ENCODE peak calls at places on chromosome 3, in nine cellular contexts. W is heart left ventricle, N is GM06990, O is hepatocyte, S is psoas muscle, E is stomach, X is SK-N-SH, H is gastrocnemius medialis, K is lower lobe of right lung. P is an unnamed sample.
A peak's percentile ranks its signal among the peaks of the same experiment; 100 is the strongest.

GRCh38 chr3:195068481-195069080 is 202.4 kb downstream of the XXYLT1 start:
- DNase-seq in W (no peak), N (no peak), O (no peak), S (no peak), E (no peak), X (no peak), H (no peak), K (peak; percentile 10), P (no peak)

GRCh38 chr3:6753536-6753935 is 107.4 kb upstream of the GRM7 start:
- DNase-seq in W (no peak), N (no peak), O (no peak), S (no peak), E (no peak), X (no peak), H (no peak), K (no peak), P (no peak)

GRCh38 chr3:99951701-99952100 is 134.0 kb downstream of the CMSS1 start:
- DNase-seq in W (no peak), N (no peak), O (no peak), S (no peak), E (no peak), X (no peak), H (no peak), K (no peak), P (no peak)

GRCh38 chr3:197376735-197377555 is 78.5 kb upstream of the DLG1 start:
- DNase-seq in W (no peak), N (no peak), O (no peak), S (no peak), E (no peak), X (no peak), H (no peak), K (no peak), P (no peak)

GRCh38 chr3:42202239-42202865 is 63.6 kb downstream of the CCK start:
- DNase-seq in W (no peak), N (no peak), O (no peak), S (no peak), E (no peak), X (no peak), H (no peak), K (no peak), P (no peak)

GRCh38 chr3:94210256-94210655 is 147.4 kb downstream of the NSUN3 start:
- DNase-seq in W (no peak), N (no peak), O (no peak), S (no peak), E (no peak), X (no peak), H (no peak), K (no peak), P (no peak)

GRCh38 chr3:53051929-53052328 is 6.1 kb upstream of the SFMBT1 start:
- DNase-seq in W (no peak), N (no peak), O (no peak), S (no peak), E (peak; percentile 18), X (no peak), H (no peak), K (no peak), P (no peak)

GRCh38 chr3:143849854-143850549 is 1.7 kb upstream of the SLC9A9 start:
- DNase-seq in W (no peak), N (peak; percentile 52), O (peak; percentile 31), S (no peak), E (no peak), X (no peak), H (no peak), K (no peak), P (peak; percentile 95)

GRCh38 chr3:162354343-162354742 is 857.7 kb downstream of the OTOL1 start:
- DNase-seq in W (no peak), N (no peak), O (no peak), S (no peak), E (no peak), X (no peak), H (no peak), K (no peak), P (no peak)

GRCh38 chr3:106510206-106510605 is 641.4 kb upstream of the CBLB start:
- DNase-seq in W (no peak), N (no peak), O (no peak), S (peak; percentile 16), E (no peak), X (no peak), H (peak; percentile 61), K (no peak), P (no peak)

GRCh38 chr3:77281721-77282120 is 241.8 kb downstream of the ROBO2 start:
- DNase-seq in W (no peak), N (no peak), O (no peak), S (no peak), E (no peak), X (no peak), H (no peak), K (no peak), P (no peak)

GRCh38 chr3:23697416-23697815 is 108.3 kb upstream of the UBE2E1 start:
- DNase-seq in W (no peak), N (no peak), O (no peak), S (no peak), E (no peak), X (no peak), H (no peak), K (no peak), P (no peak)

GRCh38 chr3:115927210-115927609 is 303.9 kb downstream of the GAP43 start:
- DNase-seq in W (no peak), N (no peak), O (no peak), S (no peak), E (no peak), X (no peak), H (no peak), K (no peak), P (no peak)

GRCh38 chr3:12869025-12869695 is 27.8 kb upstream of the RPL32 start:
- DNase-seq in W (peak; percentile 61), N (peak; percentile 41), O (peak; percentile 76), S (peak; percentile 48), E (peak; percentile 76), X (peak; percentile 81), H (no peak), K (peak; percentile 76), P (no peak)

GRCh38 chr3:101643861-101644613 is 32.9 kb downstream of the ZBTB11 start:
- DNase-seq in W (no peak), N (no peak), O (no peak), S (no peak), E (no peak), X (no peak), H (no peak), K (no peak), P (peak; percentile 84)

GRCh38 chr3:195160257-195160898 is 110.6 kb downstream of the XXYLT1 start:
- DNase-seq in W (no peak), N (no peak), O (peak; percentile 37), S (no peak), E (no peak), X (peak; percentile 59), H (no peak), K (no peak), P (no peak)

GRCh38 chr3:169362261-169362660 is 301.3 kb downstream of the MECOM start:
- DNase-seq in W (no peak), N (no peak), O (peak; percentile 10), S (no peak), E (peak; percentile 66), X (no peak), H (no peak), K (no peak), P (no peak)

GRCh38 chr3:45635475-45636256 is 41.1 kb downstream of the LIMD1 start:
- DNase-seq in W (no peak), N (no peak), O (peak; percentile 52), S (no peak), E (no peak), X (no peak), H (no peak), K (no peak), P (peak; percentile 83)

GRCh38 chr3:184568918-184569829 is 7.6 kb downstream of the EPHB3 start:
- DNase-seq in W (peak; percentile 86), N (no peak), O (peak; percentile 91), S (peak; percentile 77), E (peak; percentile 77), X (peak; percentile 90), H (peak; percentile 67), K (peak; percentile 76), P (peak; percentile 52)
- H3K4me3 ChIP-seq in W (peak overlapping the region; percentile 63), N (no peak overlapping the region), O (peak overlapping the region; percentile 38), S (peak overlapping the region; percentile 66), E (peak overlapping the region; percentile 46), X (peak overlapping the region; percentile 64), H (peak overlapping the region; percentile 64), K (peak overlapping the region; percentile 62), P (peak overlapping the region; percentile 40)

GRCh38 chr3:25661694-25662455 is 2.8 kb downstream of the TOP2B start:
- DNase-seq in W (no peak), N (no peak), O (no peak), S (no peak), E (no peak), X (peak; percentile 37), H (no peak), K (no peak), P (peak; percentile 29)
- TF ChIP-seq CTCF in W (no peak), N (peak; percentile 11), O (no peak), S (no peak), E (no peak), X (no peak), H (no peak), K (no peak), P (peak; percentile 19)

GRCh38 chr3:10772230-10773161 is 43.5 kb upstream of the SLC6A11 start:
- DNase-seq in W (no peak), N (no peak), O (no peak), S (no peak), E (no peak), X (peak; percentile 58), H (no peak), K (no peak), P (peak; percentile 70)

GRCh38 chr3:10768995-10769394 is 47.0 kb upstream of the SLC6A11 start:
- DNase-seq in W (no peak), N (no peak), O (no peak), S (no peak), E (no peak), X (no peak), H (no peak), K (no peak), P (no peak)

GRCh38 chr3:10770981-10771380 is 45.0 kb upstream of the SLC6A11 start:
- DNase-seq in W (no peak), N (no peak), O (no peak), S (no peak), E (no peak), X (no peak), H (no peak), K (no peak), P (no peak)

GRCh38 chr3:10771486-10772225 is 44.4 kb upstream of the SLC6A11 start:
- DNase-seq in W (no peak), N (no peak), O (no peak), S (no peak), E (no peak), X (no peak), H (no peak), K (no peak), P (peak; percentile 94)

DNA sequence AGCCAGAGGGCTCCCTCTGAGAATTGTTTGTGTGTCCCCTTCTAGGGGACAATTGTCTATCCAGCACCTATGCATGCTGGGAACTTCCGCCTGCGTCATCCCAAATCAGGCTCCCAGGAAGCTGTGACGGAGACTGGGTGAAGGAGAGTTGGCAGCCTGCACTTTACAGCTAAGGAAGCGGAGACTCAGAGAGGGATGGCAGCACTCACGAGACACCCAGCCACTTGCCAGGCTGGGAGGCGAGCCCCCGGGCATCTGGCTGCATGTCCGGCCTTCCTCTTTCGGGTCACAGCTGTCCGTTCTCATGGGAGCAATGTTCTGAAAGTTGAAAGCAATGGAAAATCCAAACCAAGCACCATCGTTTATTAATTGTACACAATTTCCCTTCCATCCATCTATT is 45.5 kb upstream of the SLC6A11 start:
- DNase-seq in W (no peak), N (no peak), O (no peak), S (no peak), E (no peak), X (no peak), H (no peak), K (no peak), P (no peak)
- H3K27me3 ChIP-seq in W (peaks cover 3% of the 10 kb centered on the region), N (no peaks in the 10 kb centered on the region), O (no peaks in the 10 kb centered on the region), S (no peaks in the 10 kb centered on the region), E (no peaks in the 10 kb centered on the region), X (no peaks in the 10 kb centered on the region), H (peaks cover 11% of the 10 kb centered on the region), K (peaks cover 20% of the 10 kb centered on the region), P (no peaks in the 10 kb centered on the region)

GRCh38 chr3:128619146-128619890 is 31.3 kb downstream of the RPN1 start:
- DNase-seq in W (no peak), N (no peak), O (no peak), S (no peak), E (no peak), X (no peak), H (no peak), K (no peak), P (peak; percentile 95)
- H3K4me3 ChIP-seq in W (peak overlapping the region; percentile 88), N (no peak overlapping the region), O (no peak overlapping the region), S (peak overlapping the region; percentile 99), E (no peak overlapping the region), X (no peak overlapping the region), H (peak overlapping the region; percentile 77), K (no peak overlapping the region), P (no peak overlapping the region)